ENCODE peak calls at places on chromosomes 7 and 10, in seven cellular contexts. One of them, this sample, is unnamed.

GRCh38 chr10:110556296-110556695 is 11.2 kb upstream of the SMC3 start:
- DNase-seq in cardiac muscle cell: no peak
- DNase-seq in heart left ventricle: no peak
- DNase-seq in left ventricle myocardium inferior: no peak
- DNase-seq in mesendoderm: no peak
- DNase-seq in lung: no peak
- DNase-seq in right cardiac atrium: no peak
- DNase-seq in this sample: no peak

GRCh38 chr10:93435621-93436385 is 46.3 kb downstream of the MYOF start:
- DNase-seq in mesendoderm: peak; percentile 93
- DNase-seq in cardiac muscle cell: peak; percentile 82
- DNase-seq in left ventricle myocardium inferior: no peak
- DNase-seq in lung: no peak
- DNase-seq in heart left ventricle: no peak
- DNase-seq in right cardiac atrium: no peak
- DNase-seq in this sample: peak; percentile 96

GRCh38 chr7:26305048-26305868 is 13.6 kb downstream of the SNX10 start:
- DNase-seq in left ventricle myocardium inferior: no peak
- DNase-seq in mesendoderm: no peak
- DNase-seq in cardiac muscle cell: no peak
- DNase-seq in right cardiac atrium: no peak
- DNase-seq in heart left ventricle: no peak
- DNase-seq in lung: peak; percentile 61
- DNase-seq in this sample: no peak

GRCh38 chr7:16743207-16743606 is 10.3 kb upstream of the TSPAN13 start:
- DNase-seq in left ventricle myocardium inferior: no peak
- DNase-seq in right cardiac atrium: no peak
- DNase-seq in heart left ventricle: no peak
- DNase-seq in cardiac muscle cell: peak; percentile 54
- DNase-seq in lung: no peak
- DNase-seq in mesendoderm: no peak
- DNase-seq in this sample: no peak

GRCh38 chr7:64371116-64371515 is 57.4 kb downstream of the ZNF736 start:
- DNase-seq in right cardiac atrium: no peak
- DNase-seq in lung: no peak
- DNase-seq in left ventricle myocardium inferior: no peak
- DNase-seq in heart left ventricle: no peak
- DNase-seq in mesendoderm: no peak
- DNase-seq in cardiac muscle cell: no peak
- DNase-seq in this sample: no peak

GRCh38 chr7:154308928-154309327 is 256.7 kb downstream of the DPP6 start:
- DNase-seq in lung: no peak
- DNase-seq in heart left ventricle: no peak
- DNase-seq in left ventricle myocardium inferior: no peak
- DNase-seq in cardiac muscle cell: no peak
- DNase-seq in right cardiac atrium: no peak
- DNase-seq in mesendoderm: peak; percentile 49
- DNase-seq in this sample: no peak

GRCh38 chr10:54985732-54986131 is 184.7 kb upstream of the PCDH15 start:
- DNase-seq in lung: no peak
- DNase-seq in mesendoderm: peak; percentile 50
- DNase-seq in cardiac muscle cell: no peak
- DNase-seq in left ventricle myocardium inferior: no peak
- DNase-seq in right cardiac atrium: no peak
- DNase-seq in heart left ventricle: no peak
- DNase-seq in this sample: peak; percentile 15

GRCh38 chr7:121486590-121486989 is 90.5 kb upstream of the FAM3C start:
- DNase-seq in left ventricle myocardium inferior: no peak
- DNase-seq in cardiac muscle cell: no peak
- DNase-seq in heart left ventricle: no peak
- DNase-seq in mesendoderm: no peak
- DNase-seq in lung: no peak
- DNase-seq in right cardiac atrium: no peak
- DNase-seq in this sample: no peak

GRCh38 chr10:101065479-101066145 is 3.8 kb downstream of the KAZALD1 start:
- DNase-seq in cardiac muscle cell: peak; percentile 32
- DNase-seq in right cardiac atrium: no peak
- DNase-seq in lung: no peak
- DNase-seq in mesendoderm: no peak
- DNase-seq in heart left ventricle: no peak
- DNase-seq in left ventricle myocardium inferior: no peak
- DNase-seq in this sample: no peak

GRCh38 chr10:36634916-36635315 is 490.5 kb upstream of the ANKRD30A start:
- DNase-seq in right cardiac atrium: no peak
- DNase-seq in lung: no peak
- DNase-seq in cardiac muscle cell: peak; percentile 41
- DNase-seq in left ventricle myocardium inferior: no peak
- DNase-seq in mesendoderm: no peak
- DNase-seq in heart left ventricle: no peak
- DNase-seq in this sample: no peak

GRCh38 chr7:12534046-12534445 is 36.5 kb upstream of the SCIN start:
- DNase-seq in mesendoderm: no peak
- DNase-seq in left ventricle myocardium inferior: no peak
- DNase-seq in right cardiac atrium: no peak
- DNase-seq in heart left ventricle: no peak
- DNase-seq in cardiac muscle cell: no peak
- DNase-seq in lung: no peak
- DNase-seq in this sample: no peak

GRCh38 chr10:77038412-77038806 is 599.2 kb downstream of the KCNMA1 start:
- DNase-seq in cardiac muscle cell: peak; percentile 11
- DNase-seq in lung: no peak
- DNase-seq in right cardiac atrium: no peak
- DNase-seq in heart left ventricle: no peak
- DNase-seq in left ventricle myocardium inferior: no peak
- DNase-seq in mesendoderm: no peak
- DNase-seq in this sample: no peak

GRCh38 chr7:265192-265997 is 24.6 kb upstream of the FOXL3 start:
- DNase-seq in lung: no peak
- DNase-seq in left ventricle myocardium inferior: no peak
- DNase-seq in right cardiac atrium: peak; percentile 13
- DNase-seq in mesendoderm: no peak
- DNase-seq in heart left ventricle: peak; percentile 17
- DNase-seq in cardiac muscle cell: no peak
- DNase-seq in this sample: no peak

GRCh38 chr10:94076325-94076841 is 82.7 kb downstream of the PLCE1 start:
- DNase-seq in cardiac muscle cell: peak; percentile 80
- DNase-seq in left ventricle myocardium inferior: no peak
- DNase-seq in lung: no peak
- DNase-seq in right cardiac atrium: no peak
- DNase-seq in mesendoderm: peak; percentile 13
- DNase-seq in heart left ventricle: no peak
- DNase-seq in this sample: no peak

GRCh38 chr7:108234281-108234680 is 104.1 kb upstream of the LAMB4 start:
- DNase-seq in lung: no peak
- DNase-seq in left ventricle myocardium inferior: no peak
- DNase-seq in heart left ventricle: no peak
- DNase-seq in cardiac muscle cell: peak; percentile 25
- DNase-seq in right cardiac atrium: no peak
- DNase-seq in mesendoderm: peak; percentile 44
- DNase-seq in this sample: no peak

GRCh38 chr7:108235451-108236061 is 105.4 kb upstream of the LAMB4 start:
- DNase-seq in mesendoderm: peak; percentile 96
- DNase-seq in heart left ventricle: no peak
- DNase-seq in right cardiac atrium: no peak
- DNase-seq in cardiac muscle cell: peak; percentile 65
- DNase-seq in lung: no peak
- DNase-seq in left ventricle myocardium inferior: no peak
- DNase-seq in this sample: no peak

GRCh38 chr7:108239501-108240225 is 109.5 kb upstream of the LAMB4 start:
- DNase-seq in lung: no peak
- DNase-seq in left ventricle myocardium inferior: no peak
- DNase-seq in right cardiac atrium: no peak
- DNase-seq in mesendoderm: no peak
- DNase-seq in heart left ventricle: no peak
- DNase-seq in cardiac muscle cell: no peak
- DNase-seq in this sample: no peak

GRCh38 chr7:108234981-108235450 is 104.9 kb upstream of the LAMB4 start:
- DNase-seq in left ventricle myocardium inferior: no peak
- DNase-seq in right cardiac atrium: no peak
- DNase-seq in heart left ventricle: no peak
- DNase-seq in cardiac muscle cell: peak; percentile 23
- DNase-seq in mesendoderm: peak; percentile 88
- DNase-seq in lung: no peak
- DNase-seq in this sample: no peak

GRCh38 chr7:108236681-108237415 is 106.7 kb upstream of the LAMB4 start:
- DNase-seq in heart left ventricle: no peak
- DNase-seq in lung: no peak
- DNase-seq in mesendoderm: peak; percentile 81
- DNase-seq in left ventricle myocardium inferior: no peak
- DNase-seq in cardiac muscle cell: no peak
- DNase-seq in right cardiac atrium: no peak
- DNase-seq in this sample: no peak
- H3K4me1 ChIP-seq in heart left ventricle: no peaks in the 10 kb centered on the region
- H3K4me1 ChIP-seq in lung: no peaks in the 10 kb centered on the region
- H3K4me1 ChIP-seq in mesendoderm: peaks cover 18% of the 10 kb centered on the region
- H3K4me1 ChIP-seq in left ventricle myocardium inferior: peaks cover 6% of the 10 kb centered on the region
- H3K4me1 ChIP-seq in cardiac muscle cell: peaks cover 34% of the 10 kb centered on the region
- H3K4me1 ChIP-seq in right cardiac atrium: no peaks in the 10 kb centered on the region
- H3K4me1 ChIP-seq in this sample: no peaks in the 10 kb centered on the region

DNA sequence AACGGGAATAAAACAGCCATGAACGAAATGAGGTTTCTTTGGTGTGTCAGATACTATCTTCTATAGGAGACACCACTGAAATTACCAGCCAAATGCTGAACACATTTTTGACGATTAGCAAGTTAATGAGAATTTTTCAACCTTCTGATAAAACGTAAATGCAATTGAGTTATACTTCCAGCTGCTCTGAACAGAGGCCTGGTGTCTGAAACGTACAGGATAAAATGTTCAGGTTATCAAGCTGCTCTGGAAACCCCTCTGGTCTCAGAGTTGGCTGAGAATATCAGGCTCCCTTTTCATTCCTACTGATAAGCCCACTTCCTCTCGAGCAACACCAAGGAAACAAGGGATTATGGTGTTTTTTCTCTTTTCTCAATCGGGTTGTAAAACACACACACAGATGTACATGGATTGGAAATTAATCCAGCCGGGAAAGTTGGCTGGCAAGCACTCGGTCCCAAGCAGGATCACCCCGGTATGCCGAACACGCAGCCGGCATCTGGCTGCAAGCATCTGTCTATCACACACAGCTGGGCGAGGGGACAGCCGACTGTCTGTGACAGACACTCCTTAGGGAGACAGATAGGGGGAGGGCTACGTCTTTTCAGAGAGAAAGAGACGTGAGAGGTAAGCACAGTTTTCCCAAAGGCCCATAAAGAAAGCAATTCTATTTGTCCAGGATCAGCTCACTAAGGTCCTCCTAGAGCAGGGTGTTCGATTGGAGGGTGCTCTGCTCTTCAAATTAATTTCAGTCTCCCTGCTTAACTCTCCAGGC is 171.8 kb downstream of the PRKAG2 start:
- DNase-seq in cardiac muscle cell: no peak
- DNase-seq in right cardiac atrium: no peak
- DNase-seq in heart left ventricle: no peak
- DNase-seq in mesendoderm: peak; percentile 85
- DNase-seq in lung: no peak
- DNase-seq in left ventricle myocardium inferior: peak; percentile 14
- DNase-seq in this sample: no peak
- H3K4me3 ChIP-seq in cardiac muscle cell: no peak overlapping the region
- H3K4me3 ChIP-seq in right cardiac atrium: no peak overlapping the region
- H3K4me3 ChIP-seq in heart left ventricle: no peak overlapping the region
- H3K4me3 ChIP-seq in mesendoderm: no peak overlapping the region
- H3K4me3 ChIP-seq in lung: no peak overlapping the region
- H3K4me3 ChIP-seq in left ventricle myocardium inferior: peak overlapping the region; percentile 24
- H3K4me3 ChIP-seq in this sample: no peak overlapping the region

DNA sequence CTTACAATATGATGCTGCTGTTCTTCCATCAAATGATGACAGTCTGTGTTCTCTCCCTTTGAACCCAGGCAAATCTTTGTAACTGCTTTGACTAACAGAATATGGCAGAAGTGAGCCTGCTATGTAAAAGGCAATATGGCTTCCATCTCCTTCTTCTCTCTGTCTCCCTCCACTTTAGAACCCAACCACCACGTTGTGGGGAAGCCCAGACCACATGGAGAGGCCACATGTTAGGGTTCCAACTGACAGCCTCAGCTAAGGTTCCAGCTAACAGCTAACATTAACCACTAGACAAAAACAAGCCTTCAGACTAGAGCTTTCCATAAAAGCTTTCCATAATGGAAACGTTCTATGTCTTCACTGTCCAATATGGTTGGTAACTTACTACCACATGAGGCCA is 107.7 kb downstream of the PRTFDC1 start:
- DNase-seq in lung: no peak
- DNase-seq in heart left ventricle: no peak
- DNase-seq in mesendoderm: no peak
- DNase-seq in right cardiac atrium: no peak
- DNase-seq in cardiac muscle cell: no peak
- DNase-seq in left ventricle myocardium inferior: no peak
- DNase-seq in this sample: no peak
- H3K4me1 ChIP-seq in lung: no peaks in the 10 kb centered on the region
- H3K4me1 ChIP-seq in heart left ventricle: no peaks in the 10 kb centered on the region
- H3K4me1 ChIP-seq in mesendoderm: no peaks in the 10 kb centered on the region
- H3K4me1 ChIP-seq in right cardiac atrium: no peaks in the 10 kb centered on the region
- H3K4me1 ChIP-seq in cardiac muscle cell: no peaks in the 10 kb centered on the region
- H3K4me1 ChIP-seq in left ventricle myocardium inferior: peaks cover 4% of the 10 kb centered on the region
- H3K4me1 ChIP-seq in this sample: peaks cover 23% of the 10 kb centered on the region

GRCh38 chr10:67965456-67965855 is 81.0 kb downstream of the SIRT1 start:
- DNase-seq in left ventricle myocardium inferior: no peak
- DNase-seq in heart left ventricle: no peak
- DNase-seq in lung: no peak
- DNase-seq in right cardiac atrium: no peak
- DNase-seq in cardiac muscle cell: no peak
- DNase-seq in mesendoderm: no peak
- DNase-seq in this sample: peak; percentile 65
- H3K4me3 ChIP-seq in left ventricle myocardium inferior: no peak overlapping the region
- H3K4me3 ChIP-seq in heart left ventricle: no peak overlapping the region
- H3K4me3 ChIP-seq in lung: no peak overlapping the region
- H3K4me3 ChIP-seq in right cardiac atrium: no peak overlapping the region
- H3K4me3 ChIP-seq in cardiac muscle cell: no peak overlapping the region
- H3K4me3 ChIP-seq in mesendoderm: no peak overlapping the region
- H3K4me3 ChIP-seq in this sample: no peak overlapping the region

GRCh38 chr10:125097409-125098070 is 62.8 kb downstream of the CTBP2 start:
- DNase-seq in cardiac muscle cell: no peak
- DNase-seq in right cardiac atrium: peak; percentile 3
- DNase-seq in mesendoderm: no peak
- DNase-seq in heart left ventricle: no peak
- DNase-seq in left ventricle myocardium inferior: no peak
- DNase-seq in lung: no peak
- DNase-seq in this sample: no peak
- H3K4me1 ChIP-seq in cardiac muscle cell: peaks cover 19% of the 10 kb centered on the region
- H3K4me1 ChIP-seq in right cardiac atrium: peaks cover 26% of the 10 kb centered on the region
- H3K4me1 ChIP-seq in mesendoderm: peaks cover 19% of the 10 kb centered on the region
- H3K4me1 ChIP-seq in heart left ventricle: peaks cover 39% of the 10 kb centered on the region
- H3K4me1 ChIP-seq in left ventricle myocardium inferior: peaks cover 60% of the 10 kb centered on the region
- H3K4me1 ChIP-seq in lung: peaks cover 26% of the 10 kb centered on the region
- H3K4me1 ChIP-seq in this sample: no peaks in the 10 kb centered on the region

DNA sequence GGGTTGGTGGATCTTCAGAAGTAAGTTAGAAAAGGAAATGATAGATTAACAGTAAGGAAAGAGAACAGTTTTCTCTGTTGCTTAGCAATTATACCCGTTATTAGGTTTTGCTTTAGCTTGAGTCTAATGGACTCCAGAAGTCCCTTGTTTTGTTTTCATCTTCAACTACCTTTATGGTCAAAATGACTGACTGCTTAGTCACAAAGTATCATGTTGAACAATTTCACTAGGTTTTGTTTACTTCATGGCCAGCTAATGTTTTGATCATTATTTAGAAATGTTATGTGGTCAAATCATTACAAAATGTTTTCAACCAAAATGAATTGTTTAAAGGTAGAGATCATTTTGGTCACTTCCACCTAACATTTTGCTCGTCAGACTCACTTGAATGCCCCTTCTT is 1.9 kb downstream of the UBN2 start:
- DNase-seq in lung: no peak
- DNase-seq in left ventricle myocardium inferior: no peak
- DNase-seq in right cardiac atrium: no peak
- DNase-seq in mesendoderm: no peak
- DNase-seq in cardiac muscle cell: no peak
- DNase-seq in heart left ventricle: no peak
- DNase-seq in this sample: no peak
- H3K4me3 ChIP-seq in lung: no peak overlapping the region
- H3K4me3 ChIP-seq in left ventricle myocardium inferior: peak overlapping the region; percentile 97
- H3K4me3 ChIP-seq in right cardiac atrium: peak overlapping the region; percentile 39
- H3K4me3 ChIP-seq in mesendoderm: no peak overlapping the region
- H3K4me3 ChIP-seq in cardiac muscle cell: peak overlapping the region; percentile 99
- H3K4me3 ChIP-seq in heart left ventricle: peak overlapping the region; percentile 95
- H3K4me3 ChIP-seq in this sample: peak overlapping the region; percentile 99

This sample was measured in HAP-1.